ENCODE peak calls at places on chromosomes 16 and 17, in four cellular contexts. One of them, this sample, is unnamed.

GRCh38 chr16:30145692-30146091 is 22.7 kb upstream of the MAPK3 start:
- DNase-seq in AG04450: no peak
- DNase-seq in psoas muscle: no peak
- DNase-seq in AG09309: no peak
- DNase-seq in this sample: no peak

GRCh38 chr16:28534542-28535373 is 4.0 kb downstream of the NUPR1 start:
- DNase-seq in AG04450: no peak
- DNase-seq in AG09309: peak; percentile 61
- DNase-seq in psoas muscle: peak; percentile 76
- DNase-seq in this sample: no peak

GRCh38 chr16:48067388-48067787 is 88.4 kb downstream of the ABCC12 start:
- DNase-seq in AG04450: no peak
- DNase-seq in psoas muscle: no peak
- DNase-seq in AG09309: no peak
- DNase-seq in this sample: peak; percentile 11

GRCh38 chr16:83886199-83886971 is 12.5 kb upstream of the MLYCD start:
- DNase-seq in AG09309: no peak
- DNase-seq in AG04450: no peak
- DNase-seq in psoas muscle: no peak
- DNase-seq in this sample: no peak

GRCh38 chr17:8222630-8223355 is 12.4 kb upstream of the AURKB start:
- DNase-seq in AG04450: peak; percentile 93
- DNase-seq in psoas muscle: peak; percentile 97
- DNase-seq in AG09309: peak; percentile 77
- DNase-seq in this sample: peak; percentile 91

GRCh38 chr17:35714988-35715387 is 16.5 kb upstream of the RASL10B start:
- DNase-seq in psoas muscle: no peak
- DNase-seq in AG04450: no peak
- DNase-seq in AG09309: no peak
- DNase-seq in this sample: no peak

GRCh38 chr17:50148226-50149098 is 2.0 kb downstream of the PPP1R9B start:
- DNase-seq in AG04450: no peak
- DNase-seq in AG09309: no peak
- DNase-seq in psoas muscle: peak; percentile 75
- DNase-seq in this sample: peak; percentile 33

GRCh38 chr16:48501516-48502377 is 108.2 kb downstream of the N4BP1 start:
- DNase-seq in AG09309: no peak
- DNase-seq in psoas muscle: no peak
- DNase-seq in AG04450: no peak
- DNase-seq in this sample: no peak

GRCh38 chr17:67375054-67375427 is 2.0 kb upstream of the PITPNC1 start:
- DNase-seq in AG09309: no peak
- DNase-seq in AG04450: no peak
- DNase-seq in psoas muscle: no peak
- DNase-seq in this sample: no peak

GRCh38 chr17:27548369-27548768 is 82.6 kb upstream of the LGALS9 start:
- DNase-seq in AG09309: no peak
- DNase-seq in AG04450: no peak
- DNase-seq in psoas muscle: no peak
- DNase-seq in this sample: no peak

GRCh38 chr17:77011173-77012011 is 129.4 kb upstream of the SEC14L1 start:
- DNase-seq in AG09309: no peak
- DNase-seq in psoas muscle: no peak
- DNase-seq in AG04450: no peak
- DNase-seq in this sample: peak; percentile 65

GRCh38 chr16:86783626-86784266 is 205.4 kb downstream of the FOXL1 start:
- DNase-seq in AG09309: no peak
- DNase-seq in psoas muscle: no peak
- DNase-seq in AG04450: no peak
- DNase-seq in this sample: no peak

GRCh38 chr17:70365098-70365583 is 195.8 kb downstream of the KCNJ2 start:
- DNase-seq in psoas muscle: no peak
- DNase-seq in AG09309: no peak
- DNase-seq in AG04450: peak; percentile 2
- DNase-seq in this sample: no peak

GRCh38 chr17:3885271-3885670 is 7.6 kb downstream of the CAMKK1 start:
- DNase-seq in psoas muscle: no peak
- DNase-seq in AG09309: no peak
- DNase-seq in AG04450: no peak
- DNase-seq in this sample: no peak

GRCh38 chr17:44324092-44324570 is 492 bp downstream of the SLC25A39 start:
- DNase-seq in psoas muscle: peak; percentile 61
- DNase-seq in AG04450: no peak
- DNase-seq in AG09309: no peak
- DNase-seq in this sample: no peak

GRCh38 chr16:12780467-12780866 is 23.2 kb downstream of the CPPED1 start:
- DNase-seq in psoas muscle: no peak
- DNase-seq in AG04450: no peak
- DNase-seq in AG09309: no peak
- DNase-seq in this sample: no peak

GRCh38 chr17:60560860-60561257 is 34.8 kb upstream of the APPBP2 start:
- DNase-seq in AG04450: no peak
- DNase-seq in psoas muscle: no peak
- DNase-seq in AG09309: no peak
- DNase-seq in this sample: no peak

GRCh38 chr17:66935717-66936116 is 28.8 kb upstream of the CACNG4 start:
- DNase-seq in AG09309: no peak
- DNase-seq in psoas muscle: no peak
- DNase-seq in AG04450: no peak
- DNase-seq in this sample: no peak

GRCh38 chr17:42347198-42347597 is 41.0 kb downstream of the STAT3 start:
- DNase-seq in psoas muscle: no peak
- DNase-seq in AG04450: peak; percentile 60
- DNase-seq in AG09309: peak; percentile 63
- DNase-seq in this sample: no peak

GRCh38 chr16:73062640-73063283 is 14.8 kb upstream of the ZFHX3 start:
- DNase-seq in psoas muscle: no peak
- DNase-seq in AG09309: no peak
- DNase-seq in AG04450: no peak
- DNase-seq in this sample: no peak

GRCh38 chr17:78381601-78382168 is 3.2 kb downstream of the PGS1 start:
- DNase-seq in AG09309: no peak
- DNase-seq in AG04450: no peak
- DNase-seq in psoas muscle: no peak
- DNase-seq in this sample: no peak

GRCh38 chr17:79789943-79790804 is 6.7 kb downstream of the CBX8 start:
- DNase-seq in AG09309: no peak
- DNase-seq in AG04450: no peak
- DNase-seq in psoas muscle: peak; percentile 72
- DNase-seq in this sample: peak; percentile 66

GRCh38 chr17:81490599-81490992 is 22.0 kb downstream of the ACTG1 start:
- DNase-seq in AG09309: no peak
- DNase-seq in psoas muscle: no peak
- DNase-seq in AG04450: no peak
- DNase-seq in this sample: no peak

GRCh38 chr17:64707077-64707591 is 45.0 kb upstream of the SMURF2 start:
- DNase-seq in AG09309: peak; percentile 97
- DNase-seq in AG04450: peak; percentile 99
- DNase-seq in psoas muscle: peak; percentile 92
- DNase-seq in this sample: peak; percentile 72

GRCh38 chr17:77800832-77801231 is 157.7 kb upstream of the TNRC6C start:
- DNase-seq in AG04450: no peak
- DNase-seq in psoas muscle: no peak
- DNase-seq in AG09309: no peak
- DNase-seq in this sample: no peak

GRCh38 chr16:4410335-4411075 is 5.9 kb downstream of the CORO7 start:
- DNase-seq in psoas muscle: no peak
- DNase-seq in AG09309: no peak
- DNase-seq in AG04450: peak; percentile 98
- DNase-seq in this sample: no peak

GRCh38 chr17:50533720-50534148 is 1.2 kb downstream of the EPN3 start:
- DNase-seq in psoas muscle: no peak
- DNase-seq in AG04450: no peak
- DNase-seq in AG09309: no peak
- DNase-seq in this sample: no peak

GRCh38 chr17:37697331-37697730 is 47.5 kb downstream of the HNF1B start:
- DNase-seq in psoas muscle: no peak
- DNase-seq in AG04450: no peak
- DNase-seq in AG09309: no peak
- DNase-seq in this sample: no peak

GRCh38 chr16:86120201-86120981 is 221.4 kb downstream of the IRF8 start:
- DNase-seq in AG04450: no peak
- DNase-seq in AG09309: no peak
- DNase-seq in psoas muscle: no peak
- DNase-seq in this sample: no peak

GRCh38 chr16:53775821-53776431 is 72.0 kb downstream of the FTO start:
- DNase-seq in psoas muscle: no peak
- DNase-seq in AG09309: peak; percentile 90
- DNase-seq in AG04450: peak; percentile 81
- DNase-seq in this sample: no peak

GRCh38 chr17:72254808-72255449 is 134.1 kb downstream of the SOX9 start:
- DNase-seq in AG04450: no peak
- DNase-seq in psoas muscle: no peak
- DNase-seq in AG09309: no peak
- DNase-seq in this sample: no peak

GRCh38 chr16:24729967-24730815 is 740 bp downstream of the TNRC6A start:
- DNase-seq in AG09309: no peak
- DNase-seq in AG04450: no peak
- DNase-seq in psoas muscle: no peak
- DNase-seq in this sample: peak; percentile 30

GRCh38 chr17:74852237-74853047 is 7.2 kb downstream of the GRIN2C start:
- DNase-seq in AG09309: no peak
- DNase-seq in psoas muscle: no peak
- DNase-seq in AG04450: no peak
- DNase-seq in this sample: peak; percentile 46

GRCh38 chr17:34556951-34557350 is 22.4 kb upstream of the TMEM132E start:
- DNase-seq in psoas muscle: no peak
- DNase-seq in AG09309: no peak
- DNase-seq in AG04450: no peak
- DNase-seq in this sample: no peak

GRCh38 chr17:38585056-38585804 is 20.5 kb downstream of the SRCIN1 start:
- DNase-seq in AG09309: no peak
- DNase-seq in AG04450: no peak
- DNase-seq in psoas muscle: no peak
- DNase-seq in this sample: no peak

GRCh38 chr16:56932588-56933265 is 785 bp downstream of the HERPUD1 start:
- DNase-seq in AG04450: no peak
- DNase-seq in psoas muscle: peak; percentile 89
- DNase-seq in AG09309: peak; percentile 44
- DNase-seq in this sample: peak; percentile 66

DNA sequence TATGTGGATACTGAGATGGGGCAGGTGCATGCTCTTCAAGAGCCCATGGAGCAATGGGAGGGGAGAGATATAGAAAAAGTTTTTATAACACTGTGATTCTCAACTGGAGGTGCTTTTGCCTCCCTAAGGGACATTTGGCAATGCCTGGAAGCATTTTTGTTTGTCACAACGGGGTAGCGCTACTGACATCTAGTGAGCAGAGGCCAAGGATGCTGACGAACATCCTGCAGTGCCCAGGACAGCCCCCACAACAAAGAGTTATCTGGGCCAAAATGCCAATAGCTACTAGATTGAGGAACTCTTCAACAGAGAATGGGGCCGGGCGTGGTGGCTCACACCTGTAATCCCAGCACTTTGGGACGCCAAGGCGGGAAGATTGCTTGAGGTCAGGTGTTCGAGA is 67.2 kb upstream of the CLEC3A start:
- DNase-seq in psoas muscle: no peak
- DNase-seq in AG09309: no peak
- DNase-seq in AG04450: no peak
- DNase-seq in this sample: no peak
- TF ChIP-seq CTCF in psoas muscle: no peak
- TF ChIP-seq CTCF in AG09309: no peak
- TF ChIP-seq CTCF in AG04450: no peak
- TF ChIP-seq CTCF in this sample: no peak

DNA sequence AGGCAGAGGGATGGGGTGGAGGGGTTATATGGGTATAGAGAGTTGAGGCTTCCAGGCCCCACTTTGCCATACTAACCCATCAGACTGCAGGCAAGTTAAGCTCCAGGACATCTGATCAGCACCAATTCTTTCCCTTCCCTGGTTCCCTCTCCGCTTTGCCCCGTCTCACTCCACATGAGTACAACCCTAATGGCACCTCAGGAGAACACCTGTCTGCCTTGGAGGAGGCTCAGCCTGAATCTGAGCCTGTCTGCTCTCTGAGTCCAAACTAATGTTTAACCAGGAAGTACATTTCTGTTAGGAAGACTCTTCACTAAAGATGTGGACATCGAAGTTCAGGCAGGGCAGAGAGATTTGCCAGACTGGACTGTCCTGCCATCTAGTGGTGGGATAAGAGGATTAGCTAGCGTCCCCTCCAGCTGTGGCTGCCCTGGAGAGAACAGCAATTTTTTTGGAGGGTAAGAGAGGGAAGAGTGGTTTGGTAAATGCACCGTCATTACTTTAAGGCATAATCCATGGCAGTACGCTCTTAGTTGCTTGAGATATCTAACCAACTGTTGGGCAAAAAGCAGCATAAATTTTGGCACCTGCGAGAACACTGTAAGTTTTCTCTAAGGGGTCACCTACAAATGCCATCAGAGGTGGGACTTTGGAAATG is 29.2 kb upstream of the LRRC75A start:
- DNase-seq in AG09309: peak; percentile 82
- DNase-seq in psoas muscle: peak; percentile 68
- DNase-seq in AG04450: peak; percentile 81
- DNase-seq in this sample: peak; percentile 71
- TF ChIP-seq CTCF in AG09309: peak; percentile 91
- TF ChIP-seq CTCF in psoas muscle: peak; percentile 92
- TF ChIP-seq CTCF in AG04450: peak; percentile 94
- TF ChIP-seq CTCF in this sample: peak; percentile 80

GRCh38 chr16:67926181-67926742 is 5.4 kb downstream of the CTRL start:
- DNase-seq in AG09309: no peak
- DNase-seq in AG04450: no peak
- DNase-seq in psoas muscle: no peak
- DNase-seq in this sample: no peak
- TF ChIP-seq CTCF in AG09309: no peak
- TF ChIP-seq CTCF in AG04450: peak; percentile 7
- TF ChIP-seq CTCF in psoas muscle: no peak
- TF ChIP-seq CTCF in this sample: no peak

DNA sequence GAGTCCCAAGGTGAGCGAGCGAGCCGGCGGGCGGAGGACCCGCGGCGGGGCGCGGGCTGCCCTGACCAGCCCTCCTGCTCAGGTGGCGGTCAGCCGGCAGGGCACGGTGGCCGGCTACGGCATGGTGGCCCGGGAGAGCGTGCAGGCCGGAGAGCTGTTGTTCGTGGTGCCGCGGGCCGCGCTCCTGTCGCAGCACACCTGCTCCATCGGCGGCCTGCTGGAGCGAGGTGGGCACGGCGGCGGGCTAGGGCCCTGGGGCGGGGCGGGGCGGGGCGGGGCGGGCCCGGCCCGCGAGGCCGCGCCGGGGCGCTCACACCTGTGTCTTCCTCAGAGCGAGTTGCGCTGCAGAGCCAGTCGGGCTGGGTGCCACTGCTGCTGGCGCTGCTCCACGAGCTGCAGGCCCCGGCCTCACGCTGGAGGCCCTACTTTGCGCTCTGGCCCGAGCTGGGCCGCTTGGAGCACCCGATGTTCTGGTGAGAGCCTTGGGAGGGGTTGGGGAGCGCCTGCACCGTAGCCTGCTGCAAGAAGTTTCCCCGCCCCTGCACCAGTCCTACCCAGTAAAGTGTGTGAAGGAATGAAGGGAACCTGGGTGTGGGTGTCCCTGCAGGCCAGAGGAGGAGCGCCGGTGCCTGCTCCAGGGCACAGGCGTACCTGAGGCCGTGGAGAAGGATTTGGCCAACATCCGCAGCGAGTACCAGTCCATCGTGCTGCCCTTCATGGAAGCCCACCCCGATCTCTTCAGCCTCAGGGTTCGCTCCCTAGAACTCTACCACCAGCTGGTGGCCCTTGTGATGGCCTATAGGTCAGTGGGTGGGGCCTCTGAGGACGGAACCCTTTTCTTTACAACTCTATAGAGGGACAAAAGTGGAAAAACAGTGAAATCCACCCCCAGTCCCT is 802 bp downstream of the SETD6 start:
- DNase-seq in psoas muscle: peak; percentile 77
- DNase-seq in AG04450: no peak
- DNase-seq in AG09309: no peak
- DNase-seq in this sample: no peak
- TF ChIP-seq CTCF in psoas muscle: no peak
- TF ChIP-seq CTCF in AG04450: no peak
- TF ChIP-seq CTCF in AG09309: no peak
- TF ChIP-seq CTCF in this sample: no peak